ENCODE peak calls at places on chromosomes 16 and 17, in nine cellular contexts. T, I, O, V, D, E, F, Z and W are unnamed samples.
A peak's percentile ranks its signal among the peaks of the same experiment; 100 is the strongest.

GRCh38 chr17:61410100-61410551 is 10.5 kb downstream of the TBX2 start:
- DNase-seq in T (no peak), I (no peak), O (no peak), V (no peak), D (peak; percentile 42), E (no peak), F (no peak), Z (no peak), W (peak; percentile 48)

GRCh38 chr16:84925092-84925772 is 86.1 kb downstream of the ZDHHC7 start:
- DNase-seq in T (no peak), I (peak; percentile 25), O (no peak), V (no peak), D (peak; percentile 77), E (no peak), F (peak; percentile 70), Z (peak; percentile 40), W (peak; percentile 51)

GRCh38 chr17:77750427-77751043 is 208.0 kb upstream of the TNRC6C start:
- DNase-seq in T (no peak), I (no peak), O (no peak), V (no peak), D (no peak), E (no peak), F (no peak), Z (no peak), W (no peak)

GRCh38 chr16:84479716-84480450 is 24.6 kb downstream of the MEAK7 start:
- DNase-seq in T (no peak), I (no peak), O (no peak), V (no peak), D (no peak), E (no peak), F (no peak), Z (no peak), W (no peak)

GRCh38 chr17:37446027-37446426 is 39.3 kb downstream of the TADA2A start:
- DNase-seq in T (peak; percentile 73), I (no peak), O (peak; percentile 92), V (no peak), D (peak; percentile 52), E (no peak), F (no peak), Z (no peak), W (no peak)

GRCh38 chr17:30554839-30555751 is 77.9 kb downstream of the GOSR1 start:
- DNase-seq in T (no peak), I (no peak), O (no peak), V (no peak), D (no peak), E (no peak), F (no peak), Z (no peak), W (peak; percentile 32)

GRCh38 chr17:71107136-71107535 is 937.8 kb downstream of the KCNJ2 start:
- DNase-seq in T (no peak), I (no peak), O (no peak), V (no peak), D (no peak), E (no peak), F (no peak), Z (no peak), W (no peak)

GRCh38 chr17:2784864-2785263 is 11.4 kb upstream of the RAP1GAP2 start:
- DNase-seq in T (no peak), I (no peak), O (no peak), V (no peak), D (no peak), E (no peak), F (no peak), Z (no peak), W (no peak)

GRCh38 chr17:58331815-58332719 is 3.5 kb upstream of the TSPOAP1 start:
- DNase-seq in T (no peak), I (peak; percentile 80), O (no peak), V (no peak), D (no peak), E (no peak), F (peak; percentile 95), Z (peak; percentile 92), W (peak; percentile 97)

GRCh38 chr16:84068783-84069464 is 26.3 kb upstream of the SLC38A8 start:
- DNase-seq in T (no peak), I (no peak), O (no peak), V (no peak), D (no peak), E (no peak), F (no peak), Z (no peak), W (no peak)

GRCh38 chr16:89325861-89326471 is 108.5 kb downstream of the ZNF778 start:
- DNase-seq in T (peak; percentile 78), I (no peak), O (peak; percentile 69), V (peak; percentile 60), D (no peak), E (peak; percentile 33), F (no peak), Z (no peak), W (no peak)

GRCh38 chr16:57184890-57185445 is 871 bp downstream of the PSME3IP1 start:
- DNase-seq in T (no peak), I (no peak), O (no peak), V (peak; percentile 12), D (no peak), E (no peak), F (peak; percentile 9), Z (no peak), W (no peak)

GRCh38 chr16:75247249-75247648 is 4.2 kb downstream of the BCAR1 start:
- DNase-seq in T (no peak), I (no peak), O (no peak), V (no peak), D (no peak), E (peak; percentile 86), F (no peak), Z (no peak), W (no peak)

GRCh38 chr17:7862692-7863437 is 5.1 kb downstream of the CYB5D1 start:
- DNase-seq in T (peak; percentile 52), I (peak; percentile 29), O (peak; percentile 53), V (peak; percentile 22), D (peak; percentile 44), E (no peak), F (peak; percentile 66), Z (no peak), W (peak; percentile 55)